ENCODE peak calls at places on chromosome 4, in six cellular contexts. One of them, this sample, is unnamed.

GRCh38 chr4:55125763-55126541 is 557 bp upstream of the KDR start:
- DNase-seq in cardiac muscle cell: peak
- DNase-seq in uterus: peak
- DNase-seq in heart right ventricle: peak
- DNase-seq in mucosa of descending colon: no peak
- DNase-seq in esophagus squamous epithelium: no peak
- DNase-seq in this sample: no peak

GRCh38 chr4:165865995-165866650 is 6.9 kb upstream of the TLL1 start:
- DNase-seq in uterus: no peak
- DNase-seq in cardiac muscle cell: no peak
- DNase-seq in mucosa of descending colon: no peak
- DNase-seq in esophagus squamous epithelium: no peak
- DNase-seq in heart right ventricle: no peak
- DNase-seq in this sample: no peak

GRCh38 chr4:30283336-30283735 is 436.8 kb upstream of the PCDH7 start:
- DNase-seq in mucosa of descending colon: no peak
- DNase-seq in cardiac muscle cell: no peak
- DNase-seq in heart right ventricle: no peak
- DNase-seq in uterus: no peak
- DNase-seq in esophagus squamous epithelium: no peak
- DNase-seq in this sample: no peak

GRCh38 chr4:25953740-25954139 is 39.7 kb downstream of the SMIM20 start:
- DNase-seq in heart right ventricle: no peak
- DNase-seq in mucosa of descending colon: no peak
- DNase-seq in uterus: no peak
- DNase-seq in cardiac muscle cell: peak
- DNase-seq in esophagus squamous epithelium: no peak
- DNase-seq in this sample: no peak

GRCh38 chr4:108903464-108904221 is 140.8 kb upstream of the ETNPPL start:
- DNase-seq in mucosa of descending colon: no peak
- DNase-seq in heart right ventricle: no peak
- DNase-seq in uterus: no peak
- DNase-seq in cardiac muscle cell: no peak
- DNase-seq in esophagus squamous epithelium: no peak
- DNase-seq in this sample: no peak

GRCh38 chr4:336099-336892 is 1.3 kb upstream of the ZNF141 start:
- DNase-seq in esophagus squamous epithelium: no peak
- DNase-seq in mucosa of descending colon: peak
- DNase-seq in uterus: peak
- DNase-seq in cardiac muscle cell: peak
- DNase-seq in heart right ventricle: peak
- DNase-seq in this sample: no peak

GRCh38 chr4:179605196-179605595 is 2163.0 kb upstream of the AGA start:
- DNase-seq in cardiac muscle cell: peak
- DNase-seq in mucosa of descending colon: no peak
- DNase-seq in heart right ventricle: no peak
- DNase-seq in esophagus squamous epithelium: no peak
- DNase-seq in uterus: no peak
- DNase-seq in this sample: no peak

GRCh38 chr4:114386637-114387233 is 211.9 kb upstream of the UGT8 start:
- DNase-seq in heart right ventricle: no peak
- DNase-seq in mucosa of descending colon: peak
- DNase-seq in cardiac muscle cell: peak
- DNase-seq in esophagus squamous epithelium: no peak
- DNase-seq in uterus: no peak
- DNase-seq in this sample: no peak

GRCh38 chr4:42654606-42655005 is 2.3 kb downstream of the ATP8A1 start:
- DNase-seq in cardiac muscle cell: peak
- DNase-seq in mucosa of descending colon: no peak
- DNase-seq in uterus: peak
- DNase-seq in heart right ventricle: no peak
- DNase-seq in esophagus squamous epithelium: no peak
- DNase-seq in this sample: peak

GRCh38 chr4:157804169-157804543 is 368.7 kb downstream of the GASK1B start:
- DNase-seq in cardiac muscle cell: no peak
- DNase-seq in esophagus squamous epithelium: no peak
- DNase-seq in heart right ventricle: no peak
- DNase-seq in mucosa of descending colon: no peak
- DNase-seq in uterus: no peak
- DNase-seq in this sample: no peak

GRCh38 chr4:7342581-7343352 is 92.0 kb downstream of the PSAPL1 start:
- DNase-seq in cardiac muscle cell: no peak
- DNase-seq in heart right ventricle: no peak
- DNase-seq in uterus: no peak
- DNase-seq in mucosa of descending colon: no peak
- DNase-seq in esophagus squamous epithelium: no peak
- DNase-seq in this sample: no peak

GRCh38 chr4:177528620-177529019 is 86.4 kb upstream of the AGA start:
- DNase-seq in esophagus squamous epithelium: no peak
- DNase-seq in cardiac muscle cell: no peak
- DNase-seq in mucosa of descending colon: no peak
- DNase-seq in uterus: no peak
- DNase-seq in heart right ventricle: no peak
- DNase-seq in this sample: no peak

GRCh38 chr4:153418114-153418513 is 48.0 kb upstream of the TMEM131L start:
- DNase-seq in mucosa of descending colon: no peak
- DNase-seq in esophagus squamous epithelium: no peak
- DNase-seq in uterus: no peak
- DNase-seq in heart right ventricle: no peak
- DNase-seq in cardiac muscle cell: peak
- DNase-seq in this sample: no peak

GRCh38 chr4:120232050-120232449 is 165.4 kb upstream of the MAD2L1 start:
- DNase-seq in mucosa of descending colon: no peak
- DNase-seq in uterus: no peak
- DNase-seq in cardiac muscle cell: no peak
- DNase-seq in heart right ventricle: no peak
- DNase-seq in esophagus squamous epithelium: no peak
- DNase-seq in this sample: no peak

GRCh38 chr4:80124246-80125211 is 51.5 kb upstream of the ANTXR2 start:
- DNase-seq in uterus: no peak
- DNase-seq in esophagus squamous epithelium: no peak
- DNase-seq in mucosa of descending colon: no peak
- DNase-seq in heart right ventricle: no peak
- DNase-seq in cardiac muscle cell: no peak
- DNase-seq in this sample: no peak

GRCh38 chr4:99413160-99413559 is 22.0 kb downstream of the ADH7 start:
- DNase-seq in uterus: no peak
- DNase-seq in mucosa of descending colon: no peak
- DNase-seq in esophagus squamous epithelium: no peak
- DNase-seq in heart right ventricle: no peak
- DNase-seq in cardiac muscle cell: no peak
- DNase-seq in this sample: no peak

GRCh38 chr4:72983706-72984105 is 85.8 kb downstream of the COX18 start:
- DNase-seq in mucosa of descending colon: no peak
- DNase-seq in uterus: no peak
- DNase-seq in heart right ventricle: no peak
- DNase-seq in esophagus squamous epithelium: no peak
- DNase-seq in cardiac muscle cell: no peak
- DNase-seq in this sample: no peak

GRCh38 chr4:170089274-170089742 is 448 bp downstream of the AADAT start:
- DNase-seq in uterus: peak
- DNase-seq in mucosa of descending colon: peak
- DNase-seq in heart right ventricle: no peak
- DNase-seq in cardiac muscle cell: peak
- DNase-seq in esophagus squamous epithelium: no peak
- DNase-seq in this sample: peak

GRCh38 chr4:5708829-5709680 is 696 bp upstream of the EVC2 start:
- DNase-seq in mucosa of descending colon: peak
- DNase-seq in esophagus squamous epithelium: no peak
- DNase-seq in uterus: no peak
- DNase-seq in cardiac muscle cell: no peak
- DNase-seq in heart right ventricle: no peak
- DNase-seq in this sample: no peak

GRCh38 chr4:5707366-5708133 is 809 bp downstream of the EVC2 start:
- DNase-seq in heart right ventricle: no peak
- DNase-seq in mucosa of descending colon: no peak
- DNase-seq in cardiac muscle cell: no peak
- DNase-seq in esophagus squamous epithelium: no peak
- DNase-seq in uterus: no peak
- DNase-seq in this sample: no peak

GRCh38 chr4:5706486-5707290 is 1.7 kb downstream of the EVC2 start:
- DNase-seq in cardiac muscle cell: no peak
- DNase-seq in esophagus squamous epithelium: no peak
- DNase-seq in uterus: no peak
- DNase-seq in heart right ventricle: no peak
- DNase-seq in mucosa of descending colon: no peak
- DNase-seq in this sample: no peak

GRCh38 chr4:5710065-5710961 is 688 bp upstream of the EVC start:
- DNase-seq in esophagus squamous epithelium: no peak
- DNase-seq in heart right ventricle: no peak
- DNase-seq in mucosa of descending colon: no peak
- DNase-seq in uterus: no peak
- DNase-seq in cardiac muscle cell: peak
- DNase-seq in this sample: no peak

DNA sequence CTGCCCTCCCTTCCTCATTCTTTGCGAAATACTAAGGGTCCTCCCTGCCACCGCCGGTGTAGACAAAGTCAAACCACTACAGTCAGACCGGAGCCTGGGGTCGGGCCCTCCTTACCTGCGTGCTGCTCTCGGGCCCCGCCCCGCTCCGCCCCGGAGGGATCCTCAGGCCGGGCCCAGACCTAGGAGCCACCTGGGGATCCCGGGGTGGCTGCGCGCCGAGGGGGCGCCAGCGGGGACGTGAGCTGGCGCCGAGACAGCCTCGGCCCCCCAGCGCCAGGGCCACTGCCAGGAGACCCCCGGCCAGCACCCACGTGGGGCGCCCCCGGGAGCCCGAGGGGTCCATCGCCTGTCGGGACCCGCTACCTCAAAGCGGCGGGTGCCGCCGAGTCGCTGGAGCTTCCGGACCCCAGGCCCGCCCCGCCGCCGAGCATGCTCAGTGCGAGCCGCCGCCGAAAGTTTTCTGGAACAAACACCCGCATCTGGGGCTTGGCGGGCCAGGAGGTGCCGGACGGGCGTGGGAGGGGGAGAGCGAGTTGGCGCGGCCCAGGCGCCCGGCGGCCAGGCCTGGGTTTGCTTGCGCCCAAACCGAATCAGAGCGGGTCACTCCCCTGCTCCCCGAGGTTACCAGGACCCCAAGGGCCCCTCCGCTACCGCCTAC is at the start of gene EVC2:
- DNase-seq in cardiac muscle cell: peak
- DNase-seq in uterus: peak
- DNase-seq in heart right ventricle: peak
- DNase-seq in esophagus squamous epithelium: no peak
- DNase-seq in mucosa of descending colon: peak
- DNase-seq in this sample: no peak
- H3K4me3 ChIP-seq in cardiac muscle cell: peak
- H3K4me3 ChIP-seq in uterus: peak
- H3K4me3 ChIP-seq in heart right ventricle: peak
- H3K4me3 ChIP-seq in esophagus squamous epithelium: peak
- H3K4me3 ChIP-seq in mucosa of descending colon: peak
- H3K4me3 ChIP-seq in this sample: no peak

DNA sequence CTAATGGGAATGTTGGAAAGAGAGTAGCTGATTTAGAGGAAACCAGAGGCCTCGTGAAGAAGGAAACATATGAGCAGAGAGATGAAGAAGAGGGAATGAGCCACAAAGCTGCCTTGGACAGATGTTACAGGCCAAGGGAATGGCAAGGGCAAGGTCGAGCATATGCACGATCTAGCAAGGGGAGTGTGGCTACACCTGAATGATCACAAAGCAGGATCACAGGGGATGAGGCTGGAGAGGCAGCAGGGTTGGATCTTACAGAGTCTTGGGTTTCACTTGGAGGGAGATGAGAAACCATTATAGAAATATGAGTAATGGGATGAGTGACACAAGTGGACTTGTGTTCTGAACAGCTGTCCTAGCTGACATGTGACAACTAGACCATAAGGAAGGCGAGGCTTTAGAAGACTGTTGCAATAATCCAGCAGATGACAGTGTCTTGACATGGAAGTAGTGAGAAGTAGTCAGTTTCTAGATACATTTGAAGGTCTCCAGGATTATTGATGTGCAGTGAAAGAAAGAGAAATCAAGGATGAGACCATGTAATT is 58.7 kb downstream of the RASGEF1B start:
- DNase-seq in uterus: no peak
- DNase-seq in heart right ventricle: no peak
- DNase-seq in mucosa of descending colon: no peak
- DNase-seq in cardiac muscle cell: no peak
- DNase-seq in esophagus squamous epithelium: no peak
- DNase-seq in this sample: no peak
- H3K4me3 ChIP-seq in uterus: no peak
- H3K4me3 ChIP-seq in heart right ventricle: no peak
- H3K4me3 ChIP-seq in mucosa of descending colon: no peak
- H3K4me3 ChIP-seq in cardiac muscle cell: no peak
- H3K4me3 ChIP-seq in esophagus squamous epithelium: no peak
- H3K4me3 ChIP-seq in this sample: no peak

GRCh38 chr4:36310793-36311192 is 29.4 kb downstream of the DTHD1 start:
- DNase-seq in esophagus squamous epithelium: no peak
- DNase-seq in heart right ventricle: no peak
- DNase-seq in uterus: no peak
- DNase-seq in mucosa of descending colon: no peak
- DNase-seq in cardiac muscle cell: no peak
- DNase-seq in this sample: no peak
- H3K4me3 ChIP-seq in esophagus squamous epithelium: no peak
- H3K4me3 ChIP-seq in heart right ventricle: no peak
- H3K4me3 ChIP-seq in uterus: no peak
- H3K4me3 ChIP-seq in mucosa of descending colon: no peak
- H3K4me3 ChIP-seq in cardiac muscle cell: no peak
- H3K4me3 ChIP-seq in this sample: no peak

GRCh38 chr4:3287271-3287971 is 5.4 kb upstream of the RGS12 start:
- DNase-seq in mucosa of descending colon: no peak
- DNase-seq in esophagus squamous epithelium: no peak
- DNase-seq in uterus: no peak
- DNase-seq in cardiac muscle cell: no peak
- DNase-seq in heart right ventricle: no peak
- DNase-seq in this sample: no peak

GRCh38 chr4:3286335-3287175 is 6.3 kb upstream of the RGS12 start:
- DNase-seq in heart right ventricle: no peak
- DNase-seq in esophagus squamous epithelium: no peak
- DNase-seq in mucosa of descending colon: no peak
- DNase-seq in uterus: no peak
- DNase-seq in cardiac muscle cell: no peak
- DNase-seq in this sample: no peak

GRCh38 chr4:3288571-3289094 is 4.2 kb upstream of the RGS12 start:
- DNase-seq in esophagus squamous epithelium: no peak
- DNase-seq in heart right ventricle: no peak
- DNase-seq in uterus: no peak
- DNase-seq in mucosa of descending colon: no peak
- DNase-seq in cardiac muscle cell: no peak
- DNase-seq in this sample: no peak

GRCh38 chr4:3285558-3286334 is 7.1 kb upstream of the RGS12 start:
- DNase-seq in uterus: no peak
- DNase-seq in mucosa of descending colon: peak
- DNase-seq in cardiac muscle cell: peak
- DNase-seq in esophagus squamous epithelium: no peak
- DNase-seq in heart right ventricle: no peak
- DNase-seq in this sample: no peak

DNA sequence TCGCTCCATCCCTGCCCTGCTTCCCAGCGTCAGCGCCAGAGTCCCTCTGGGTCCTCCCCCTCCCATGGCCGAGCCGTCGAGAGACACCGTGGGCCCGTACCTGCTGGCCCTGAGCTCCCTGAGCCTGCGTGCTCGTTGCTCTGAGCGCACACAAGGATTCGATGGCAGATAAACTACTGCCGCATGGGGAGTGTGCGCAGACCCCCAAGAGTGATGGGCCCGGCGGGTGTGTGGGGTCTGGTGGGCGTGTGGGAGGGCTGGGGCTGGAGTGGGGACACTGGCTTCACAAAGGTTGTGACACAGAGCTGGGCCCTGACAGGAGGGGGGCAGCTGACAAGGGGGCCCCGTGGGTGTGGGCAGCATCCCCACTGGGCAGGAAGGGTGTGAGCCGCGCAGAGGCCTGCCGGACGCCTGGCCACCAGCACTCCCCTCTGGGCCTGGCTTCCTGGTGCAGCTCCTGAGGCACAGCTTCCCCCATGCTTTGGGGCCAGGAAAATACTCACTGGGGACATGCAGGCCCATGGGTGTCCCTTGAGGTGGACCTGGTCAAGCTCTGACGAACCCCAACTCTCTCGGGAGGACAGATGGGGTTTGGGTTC is 4.8 kb upstream of the RGS12 start:
- DNase-seq in heart right ventricle: no peak
- DNase-seq in esophagus squamous epithelium: no peak
- DNase-seq in cardiac muscle cell: no peak
- DNase-seq in mucosa of descending colon: no peak
- DNase-seq in uterus: no peak
- DNase-seq in this sample: no peak
- H3K4me3 ChIP-seq in heart right ventricle: no peak
- H3K4me3 ChIP-seq in esophagus squamous epithelium: no peak
- H3K4me3 ChIP-seq in cardiac muscle cell: no peak
- H3K4me3 ChIP-seq in mucosa of descending colon: no peak
- H3K4me3 ChIP-seq in uterus: no peak
- H3K4me3 ChIP-seq in this sample: no peak